ENCODE peak calls at places on chromosomes 6 and 20, in five cellular contexts. M, E, I, H and X are unnamed samples.

GRCh38 chr20:41065716-41066115 is 37.1 kb downstream of the TOP1 start:
- DNase-seq in M (no peak), E (no peak), I (no peak), H (no peak), X (no peak)

GRCh38 chr6:14194483-14194882 is 76.9 kb downstream of the CD83 start:
- DNase-seq in M (no peak), E (no peak), I (no peak), H (peak; percentile 48), X (no peak)

GRCh38 chr6:101395345-101395744 is 1.8 kb downstream of the GRIK2 start:
- DNase-seq in M (no peak), E (no peak), I (no peak), H (no peak), X (no peak)

GRCh38 chr6:16254535-16254934 is 16.1 kb downstream of the GMPR start:
- DNase-seq in M (no peak), E (no peak), I (no peak), H (no peak), X (no peak)

GRCh38 chr6:7230327-7230691 is 82.7 kb downstream of the SSR1 start:
- DNase-seq in M (no peak), E (no peak), I (no peak), H (no peak), X (no peak)

GRCh38 chr20:61627791-61628415 is 375.8 kb downstream of the CDH4 start:
- DNase-seq in M (no peak), E (no peak), I (no peak), H (no peak), X (no peak)

GRCh38 chr6:70734979-70735378 is 67.3 kb downstream of the SMAP1 start:
- DNase-seq in M (no peak), E (no peak), I (no peak), H (no peak), X (no peak)

GRCh38 chr6:167736486-167737204 is 90.1 kb upstream of the AFDN start:
- DNase-seq in M (peak; percentile 21), E (no peak), I (no peak), H (no peak), X (no peak)

GRCh38 chr6:72944660-72945059 is 280.6 kb downstream of the KHDC1L start:
- DNase-seq in M (no peak), E (no peak), I (no peak), H (no peak), X (no peak)

GRCh38 chr20:51413753-51414323 is 128.7 kb downstream of the NFATC2 start:
- DNase-seq in M (no peak), E (no peak), I (no peak), H (no peak), X (no peak)

GRCh38 chr20:42747765-42748411 is 441.8 kb downstream of the PTPRT start:
- DNase-seq in M (no peak), E (no peak), I (no peak), H (no peak), X (no peak)

GRCh38 chr6:159691963-159692287 is 1.1 kb downstream of the SOD2 start:
- DNase-seq in M (no peak), E (no peak), I (no peak), H (peak; percentile 16), X (no peak)

GRCh38 chr20:15674253-15675145 is 898.7 kb downstream of the KIF16B start:
- DNase-seq in M (no peak), E (no peak), I (no peak), H (no peak), X (no peak)

GRCh38 chr20:1362484-1362883 is 30.4 kb downstream of the FKBP1A start:
- DNase-seq in M (no peak), E (no peak), I (no peak), H (no peak), X (no peak)

GRCh38 chr20:33675127-33675954 is 1.1 kb upstream of the NECAB3 start:
- DNase-seq in M (no peak), E (no peak), I (no peak), H (no peak), X (no peak)

GRCh38 chr6:131379951-131380350 is 193.1 kb upstream of the ARG1 start:
- DNase-seq in M (no peak), E (no peak), I (no peak), H (no peak), X (no peak)

GRCh38 chr6:18640134-18640533 is 253.0 kb downstream of the RNF144B start:
- DNase-seq in M (no peak), E (no peak), I (no peak), H (no peak), X (no peak)

GRCh38 chr6:46964716-46965519 is 43.2 kb upstream of the ADGRF5 start:
- DNase-seq in M (no peak), E (no peak), I (peak; percentile 36), H (no peak), X (no peak)

GRCh38 chr6:10417681-10418104 is 2.8 kb upstream of the TFAP2A start:
- DNase-seq in M (no peak), E (no peak), I (no peak), H (peak; percentile 72), X (no peak)

GRCh38 chr20:35133006-35133405 is 14.1 kb downstream of the EDEM2 start:
- DNase-seq in M (no peak), E (no peak), I (no peak), H (no peak), X (no peak)

GRCh38 chr6:68653706-68654089 is 18.6 kb downstream of the ADGRB3 start:
- DNase-seq in M (no peak), E (no peak), I (no peak), H (no peak), X (no peak)

GRCh38 chr6:31307669-31308049 is 35.8 kb upstream of the HLA-C start:
- DNase-seq in M (no peak), E (no peak), I (no peak), H (no peak), X (no peak)

GRCh38 chr6:142885182-142885867 is 59.7 kb downstream of the HIVEP2 start:
- DNase-seq in M (no peak), E (peak; percentile 92), I (peak; percentile 26), H (peak; percentile 91), X (no peak)

DNA sequence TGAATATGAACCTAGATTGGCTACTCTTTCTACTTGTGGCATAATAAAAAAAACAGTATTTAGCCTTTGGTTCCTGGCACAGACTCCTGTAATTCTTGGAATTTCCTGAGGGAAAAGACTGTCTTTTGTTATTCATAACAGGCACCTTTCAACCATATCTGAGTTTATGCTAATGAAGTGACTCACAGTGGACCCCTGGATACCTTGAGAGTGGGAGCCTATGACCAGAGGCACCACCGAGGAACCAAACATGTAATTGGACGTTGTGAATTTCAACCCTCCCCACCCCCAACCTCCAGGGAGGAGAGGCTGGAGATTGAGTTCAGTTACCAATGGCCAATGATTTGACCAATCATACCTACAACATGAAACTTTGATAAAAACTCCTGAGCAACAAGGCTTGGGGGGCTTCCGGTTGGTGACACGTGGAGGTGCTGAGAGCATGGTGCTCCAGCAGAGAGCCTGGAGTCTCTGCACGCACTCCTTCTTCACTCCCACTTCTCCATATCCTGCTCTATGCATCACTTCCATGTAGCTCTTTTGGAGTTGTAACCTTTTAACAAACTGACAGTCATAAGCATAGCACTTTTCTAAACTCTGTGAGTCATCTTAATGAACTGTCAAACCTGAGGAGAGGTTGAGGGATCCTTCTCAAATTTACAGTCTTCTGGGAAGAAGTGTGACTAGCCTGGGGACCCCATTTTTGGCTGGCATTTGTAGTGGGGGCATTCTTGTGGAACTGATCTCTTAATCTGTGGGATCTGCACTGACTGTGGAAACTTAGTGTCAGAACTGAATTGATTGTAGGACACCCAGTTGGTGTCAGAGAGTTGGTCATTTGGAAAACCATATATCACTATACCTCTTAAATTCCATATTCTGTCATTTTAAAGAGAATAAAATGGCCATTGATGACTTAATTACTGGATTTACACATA is 48.6 kb downstream of the LAMA4 start:
- DNase-seq in M (no peak), E (no peak), I (no peak), H (peak; percentile 27), X (no peak)
- TF ChIP-seq POLR2AphosphoS5 in M (no peak), E (no peak), I (no peak), H (no peak), X (no peak)

DNA sequence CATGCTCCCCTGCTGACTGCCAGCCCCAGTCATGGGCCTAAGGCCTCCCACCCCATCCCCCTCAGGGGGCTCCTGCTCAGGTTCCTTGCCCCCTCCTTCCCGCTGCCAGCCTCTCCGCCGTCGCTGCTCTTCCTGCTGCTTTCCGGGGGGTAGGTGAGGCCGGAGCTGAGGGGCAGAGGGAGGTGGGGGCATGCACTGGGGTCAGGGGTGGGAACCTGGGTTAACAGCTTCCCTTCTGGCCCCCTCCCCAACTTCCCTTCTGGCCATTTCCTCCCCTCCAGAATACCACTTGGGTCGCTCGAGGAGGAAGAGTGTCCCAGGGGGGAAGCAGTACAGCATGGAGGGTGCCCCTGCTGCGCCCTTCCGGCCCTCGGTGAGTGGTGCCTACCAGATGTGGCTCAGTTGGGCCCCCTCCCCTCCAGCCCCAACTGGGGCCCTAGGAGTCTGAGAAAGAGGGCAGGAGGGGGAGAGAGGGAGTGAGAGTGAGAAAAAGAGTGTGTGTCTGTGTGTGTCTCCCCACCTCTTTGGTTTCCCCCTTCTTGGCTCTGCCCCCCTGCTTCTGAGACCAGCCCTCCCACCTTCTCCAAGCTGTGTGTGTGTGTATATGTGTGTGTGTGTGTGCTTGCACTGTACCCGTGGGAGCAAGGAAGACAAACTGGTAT is 12.1 kb downstream of the SYNGAP1 start:
- DNase-seq in M (no peak), E (no peak), I (no peak), H (peak; percentile 66), X (no peak)
- TF ChIP-seq POLR2AphosphoS5 in M (no peak), E (no peak), I (no peak), H (peak; percentile 17), X (no peak)

DNA sequence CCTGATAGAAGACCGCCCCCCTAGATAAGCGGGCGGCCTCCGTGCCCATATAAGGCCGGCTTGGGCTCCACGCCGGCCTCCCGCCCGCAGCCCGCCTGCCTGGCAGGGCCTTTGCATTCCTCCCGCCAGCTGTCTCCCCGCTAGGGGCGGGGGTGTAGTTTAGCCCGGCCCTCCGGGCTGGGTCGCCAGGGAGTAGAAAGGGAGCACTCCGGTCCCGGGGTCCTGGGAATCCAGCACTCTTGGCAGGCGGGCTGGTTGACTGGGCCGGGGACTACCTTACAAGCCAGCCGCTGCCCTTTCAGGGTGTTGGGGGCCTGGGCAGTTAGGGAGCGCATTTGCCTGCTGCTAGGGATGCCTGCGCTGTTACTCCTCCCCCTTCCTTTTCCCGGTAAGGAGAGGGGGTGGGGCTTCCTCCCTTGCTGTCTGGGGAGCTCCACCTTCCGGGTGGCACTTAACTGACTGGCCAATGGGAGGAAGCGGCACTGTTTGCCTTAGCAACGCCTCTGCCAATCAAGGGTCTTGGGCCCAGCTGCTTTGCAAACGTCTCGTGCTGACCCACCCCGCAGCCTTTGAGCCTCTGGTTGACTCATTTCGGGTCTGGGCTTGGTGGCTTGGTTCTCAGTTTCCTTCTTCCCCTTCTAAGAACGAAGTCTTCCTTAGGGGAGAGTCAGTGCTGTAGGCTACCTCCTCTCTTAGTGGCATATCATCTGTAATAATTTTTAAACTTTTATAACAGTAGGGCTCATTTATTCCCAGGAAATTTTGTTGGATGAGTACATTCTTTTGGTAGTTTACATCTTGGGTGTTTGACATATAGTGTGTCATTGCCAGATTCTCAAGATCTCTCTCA is 3.4 kb downstream of the SRF start:
- DNase-seq in M (peak; percentile 97), E (peak; percentile 78), I (peak; percentile 99), H (peak; percentile 99), X (peak; percentile 98)
- TF ChIP-seq POLR2AphosphoS5 in M (peak; percentile 59), E (peak; percentile 23), I (peak; percentile 85), H (no peak), X (peak; percentile 38)

GRCh38 chr20:23358563-23358906 is 3.4 kb upstream of the GZF1 start:
- DNase-seq in M (no peak), E (no peak), I (no peak), H (no peak), X (no peak)

GRCh38 chr20:23356203-23356602 is 5.6 kb downstream of the NXT1 start:
- DNase-seq in M (no peak), E (no peak), I (no peak), H (peak; percentile 73), X (no peak)

GRCh38 chr20:23358923-23359572 is 2.9 kb upstream of the GZF1 start:
- DNase-seq in M (peak; percentile 68), E (no peak), I (no peak), H (no peak), X (no peak)

GRCh38 chr20:23361108-23361650 is 803 bp upstream of the GZF1 start:
- DNase-seq in M (no peak), E (no peak), I (no peak), H (peak; percentile 23), X (no peak)

GRCh38 chr20:23357767-23358562 is 4.0 kb upstream of the GZF1 start:
- DNase-seq in M (peak; percentile 100), E (peak; percentile 97), I (peak; percentile 100), H (peak; percentile 100), X (peak; percentile 89)
- TF ChIP-seq POLR2AphosphoS5 in M (peak; percentile 81), E (no peak), I (peak; percentile 91), H (peak; percentile 69), X (peak; percentile 67)